ENCODE peak calls at places on chromosomes 7 and 10, in four cellular contexts. One of them, this sample, is unnamed.

GRCh38 chr10:63935705-63936104 is 414.5 kb downstream of the REEP3 start:
- DNase-seq in SK-N-SH: no peak
- DNase-seq in HepG2: no peak
- DNase-seq in GM12878: no peak
- DNase-seq in this sample: peak

GRCh38 chr10:98339790-98340189 is 71.8 kb upstream of the LOXL4 start:
- DNase-seq in SK-N-SH: no peak
- DNase-seq in HepG2: no peak
- DNase-seq in GM12878: peak
- DNase-seq in this sample: no peak

GRCh38 chr7:31948041-31948440 is 122.2 kb downstream of the PDE1C start:
- DNase-seq in SK-N-SH: no peak
- DNase-seq in HepG2: peak
- DNase-seq in GM12878: no peak
- DNase-seq in this sample: peak

GRCh38 chr10:118308664-118309063 is 33.5 kb downstream of the FAM204A start:
- DNase-seq in SK-N-SH: no peak
- DNase-seq in HepG2: no peak
- DNase-seq in GM12878: no peak
- DNase-seq in this sample: no peak

GRCh38 chr10:70761031-70761601 is 24.1 kb downstream of the TBATA start:
- DNase-seq in SK-N-SH: no peak
- DNase-seq in HepG2: no peak
- DNase-seq in GM12878: no peak
- DNase-seq in this sample: peak

GRCh38 chr10:26869528-26869927 is 8.8 kb upstream of the ABI1 start:
- DNase-seq in SK-N-SH: no peak
- DNase-seq in HepG2: peak
- DNase-seq in GM12878: no peak
- DNase-seq in this sample: no peak

GRCh38 chr7:6422926-6423632 is 24.7 kb downstream of the DAGLB start:
- DNase-seq in SK-N-SH: no peak
- DNase-seq in HepG2: no peak
- DNase-seq in GM12878: no peak
- DNase-seq in this sample: no peak

GRCh38 chr10:37535459-37536246 is 321.8 kb downstream of the ZNF248 start:
- DNase-seq in SK-N-SH: no peak
- DNase-seq in HepG2: peak
- DNase-seq in GM12878: no peak
- DNase-seq in this sample: peak

GRCh38 chr7:57412618-57413017 is 37.4 kb upstream of the ZNF716 start:
- DNase-seq in SK-N-SH: no peak
- DNase-seq in HepG2: no peak
- DNase-seq in GM12878: no peak
- DNase-seq in this sample: no peak

GRCh38 chr7:22944506-22944905 is 69.4 kb downstream of the HYCC1 start:
- DNase-seq in SK-N-SH: no peak
- DNase-seq in HepG2: no peak
- DNase-seq in GM12878: no peak
- DNase-seq in this sample: no peak

GRCh38 chr7:55432937-55433784 is 68.0 kb downstream of the LANCL2 start:
- DNase-seq in SK-N-SH: peak
- DNase-seq in HepG2: peak
- DNase-seq in GM12878: no peak
- DNase-seq in this sample: peak

GRCh38 chr7:5479133-5479745 is 55.6 kb upstream of the TNRC18 start:
- DNase-seq in SK-N-SH: peak
- DNase-seq in HepG2: no peak
- DNase-seq in GM12878: no peak
- DNase-seq in this sample: no peak

GRCh38 chr7:41425926-41426325 is 277.0 kb downstream of the INHBA start:
- DNase-seq in SK-N-SH: no peak
- DNase-seq in HepG2: no peak
- DNase-seq in GM12878: no peak
- DNase-seq in this sample: no peak

GRCh38 chr10:73379064-73379748 is 20.5 kb upstream of the CFAP70 start:
- DNase-seq in SK-N-SH: no peak
- DNase-seq in HepG2: no peak
- DNase-seq in GM12878: no peak
- DNase-seq in this sample: no peak

GRCh38 chr10:100736809-100737358 is 8.5 kb upstream of the PAX2 start:
- DNase-seq in SK-N-SH: no peak
- DNase-seq in HepG2: no peak
- DNase-seq in GM12878: no peak
- DNase-seq in this sample: no peak

GRCh38 chr10:23280420-23281043 is 64.1 kb downstream of the C10orf67 start:
- DNase-seq in SK-N-SH: no peak
- DNase-seq in HepG2: no peak
- DNase-seq in GM12878: no peak
- DNase-seq in this sample: no peak

GRCh38 chr10:131452926-131453771 is 141.6 kb upstream of the TCERG1L start:
- DNase-seq in SK-N-SH: no peak
- DNase-seq in HepG2: no peak
- DNase-seq in GM12878: no peak
- DNase-seq in this sample: no peak

GRCh38 chr7:115009736-115010435 is 88.0 kb downstream of the MDFIC start:
- DNase-seq in SK-N-SH: no peak
- DNase-seq in HepG2: no peak
- DNase-seq in GM12878: no peak
- DNase-seq in this sample: no peak

GRCh38 chr10:102241444-102242117 is at the start of gene PITX3:
- DNase-seq in SK-N-SH: peak
- DNase-seq in HepG2: peak
- DNase-seq in GM12878: no peak
- DNase-seq in this sample: peak

GRCh38 chr10:81073155-81073554 is 535.5 kb downstream of the SH2D4B start:
- DNase-seq in SK-N-SH: no peak
- DNase-seq in HepG2: no peak
- DNase-seq in GM12878: no peak
- DNase-seq in this sample: no peak

GRCh38 chr10:22454634-22455033 is 109.3 kb downstream of the SPAG6 start:
- DNase-seq in SK-N-SH: no peak
- DNase-seq in HepG2: no peak
- DNase-seq in GM12878: no peak
- DNase-seq in this sample: no peak

GRCh38 chr10:64110079-64110478 is 588.9 kb downstream of the REEP3 start:
- DNase-seq in SK-N-SH: no peak
- DNase-seq in HepG2: no peak
- DNase-seq in GM12878: no peak
- DNase-seq in this sample: no peak

GRCh38 chr7:432933-433332 is 86.7 kb downstream of the PDGFA start:
- DNase-seq in SK-N-SH: no peak
- DNase-seq in HepG2: no peak
- DNase-seq in GM12878: no peak
- DNase-seq in this sample: no peak

GRCh38 chr7:148222716-148223115 is 367.9 kb upstream of the C7orf33 start:
- DNase-seq in SK-N-SH: no peak
- DNase-seq in HepG2: no peak
- DNase-seq in GM12878: no peak
- DNase-seq in this sample: no peak

GRCh38 chr7:77238703-77239136 is 39.1 kb upstream of the FGL2 start:
- DNase-seq in SK-N-SH: no peak
- DNase-seq in HepG2: no peak
- DNase-seq in GM12878: no peak
- DNase-seq in this sample: no peak

DNA sequence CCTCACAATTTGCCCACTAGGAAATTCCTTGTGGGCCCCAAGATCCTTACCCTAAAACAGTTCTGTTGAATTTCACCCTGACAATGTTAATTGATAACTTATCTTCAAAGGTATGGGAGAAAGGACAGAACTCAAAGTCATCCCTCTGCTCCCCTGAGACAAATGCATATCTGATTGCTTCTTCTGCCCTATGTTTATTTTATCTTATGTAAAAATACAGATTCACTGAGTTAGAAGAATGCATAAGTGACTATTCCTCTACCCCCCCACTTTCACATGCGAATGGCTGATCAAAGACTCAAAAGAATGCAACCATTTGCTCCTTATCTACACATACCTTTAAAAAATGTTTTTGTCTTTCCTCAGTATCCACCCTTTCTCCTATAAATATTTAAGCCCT is 235.7 kb upstream of the SEMA3C start:
- DNase-seq in SK-N-SH: no peak
- DNase-seq in HepG2: peak
- DNase-seq in GM12878: no peak
- DNase-seq in this sample: no peak
- TF ChIP-seq EP300 in SK-N-SH: no peak
- TF ChIP-seq EP300 in HepG2: no peak
- TF ChIP-seq EP300 in GM12878: no peak
- TF ChIP-seq EP300 in this sample: no peak

DNA sequence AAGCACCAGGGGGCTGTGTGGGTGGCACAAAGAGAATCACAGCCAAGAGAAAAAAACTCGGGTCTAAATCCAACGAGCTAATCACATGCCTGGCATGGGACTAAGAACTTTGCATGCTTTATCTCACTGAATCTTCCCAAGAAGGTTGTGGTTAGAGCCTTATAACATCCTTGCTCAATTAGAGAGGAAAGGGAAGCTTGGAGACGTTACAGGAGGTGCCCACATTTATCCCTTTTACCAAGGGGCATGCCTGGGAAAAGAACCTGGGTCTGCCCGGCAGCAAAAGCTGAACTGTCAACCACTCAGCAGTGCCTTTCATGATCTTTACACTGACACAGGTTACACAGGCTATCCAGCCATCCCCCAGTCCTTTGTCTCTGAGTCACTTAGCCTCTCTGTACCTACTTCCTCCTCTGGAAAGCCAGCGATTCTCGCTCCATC is 190.1 kb downstream of the PRPF18 start:
- DNase-seq in SK-N-SH: no peak
- DNase-seq in HepG2: no peak
- DNase-seq in GM12878: no peak
- DNase-seq in this sample: no peak
- TF ChIP-seq PBX3 in SK-N-SH: no peak
- TF ChIP-seq PBX3 in HepG2: no peak
- TF ChIP-seq PBX3 in GM12878: peak
- TF ChIP-seq PBX3 in this sample: no peak

DNA sequence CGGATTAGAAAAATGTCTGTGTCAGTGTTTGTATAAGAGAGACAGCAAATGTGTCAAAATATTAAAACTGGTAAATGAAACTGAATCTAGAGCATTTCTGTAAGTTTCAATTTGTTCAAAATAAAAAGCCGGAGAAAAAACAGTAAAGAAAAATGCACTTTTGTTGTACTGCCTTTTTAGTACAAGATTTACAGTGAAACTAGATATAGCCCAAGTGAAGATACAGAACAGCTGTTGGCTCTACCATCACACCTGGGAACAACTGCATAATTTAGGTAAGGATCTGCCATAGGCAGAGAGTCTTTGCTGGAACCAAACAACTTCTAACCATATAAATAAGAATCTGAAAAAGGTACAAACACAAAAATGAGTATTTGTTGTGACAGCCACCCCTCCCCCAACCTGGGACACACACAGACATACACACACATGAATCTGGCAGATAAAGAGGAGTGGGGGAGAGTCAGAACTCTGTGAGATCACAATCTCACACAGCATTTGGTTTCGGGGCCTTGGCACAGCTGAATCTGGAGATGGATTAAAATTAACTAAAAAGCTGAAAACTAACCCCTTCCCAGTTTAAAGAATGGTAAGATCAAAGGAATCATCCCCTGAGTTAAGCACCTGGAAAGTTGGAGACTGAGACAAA is 54.8 kb downstream of the DPY19L1 start:
- DNase-seq in SK-N-SH: peak
- DNase-seq in HepG2: no peak
- DNase-seq in GM12878: no peak
- DNase-seq in this sample: no peak
- TF ChIP-seq EP300 in SK-N-SH: no peak
- TF ChIP-seq EP300 in HepG2: no peak
- TF ChIP-seq EP300 in GM12878: no peak
- TF ChIP-seq EP300 in this sample: no peak

DNA sequence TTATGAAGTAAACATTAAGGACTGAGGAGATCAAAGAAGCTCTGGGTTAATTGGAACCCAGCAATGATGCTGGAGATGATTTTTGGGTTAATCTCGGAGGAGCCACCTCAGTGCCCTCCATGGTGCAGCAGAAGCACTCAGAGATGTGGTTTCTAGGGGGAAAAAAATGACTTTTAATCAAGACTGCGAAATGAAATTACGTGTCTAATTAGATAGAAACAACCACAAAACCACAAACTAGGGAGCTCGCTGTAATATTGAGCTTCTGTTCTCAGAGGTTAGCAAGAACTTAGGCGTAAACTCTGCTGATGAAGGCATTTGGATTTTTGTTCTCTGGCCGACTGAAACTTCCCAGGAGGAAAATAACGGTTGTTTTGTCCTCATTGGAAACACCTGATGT is 319.0 kb downstream of the GRID1 start:
- DNase-seq in SK-N-SH: no peak
- DNase-seq in HepG2: no peak
- DNase-seq in GM12878: peak
- DNase-seq in this sample: no peak
- TF ChIP-seq PBX3 in SK-N-SH: no peak
- TF ChIP-seq PBX3 in HepG2: no peak
- TF ChIP-seq PBX3 in GM12878: no peak
- TF ChIP-seq PBX3 in this sample: no peak

GRCh38 chr7:99729501-99730261 is 5.3 kb downstream of the CYP3A7 start:
- DNase-seq in SK-N-SH: no peak
- DNase-seq in HepG2: peak
- DNase-seq in GM12878: no peak
- DNase-seq in this sample: no peak
- TF ChIP-seq EP300 in SK-N-SH: no peak
- TF ChIP-seq EP300 in HepG2: peak
- TF ChIP-seq EP300 in GM12878: no peak
- TF ChIP-seq EP300 in this sample: no peak